ENCODE peak calls at places on chromosomes 12 and 14, in four cellular contexts. E, K, P and V are unnamed samples.

GRCh38 chr12:96520767-96521166 is 31.4 kb downstream of the CFAP54 start:
- DNase-seq in P (no peak), K (no peak), E (peak), V (no peak)

GRCh38 chr14:51328089-51328941 is 88.3 kb downstream of the TMX1 start:
- DNase-seq in K (no peak), E (peak), P (no peak), V (no peak)

GRCh38 chr12:102406033-102406584 is 74.3 kb downstream of the IGF1 start:
- DNase-seq in E (no peak), K (no peak), P (no peak), V (peak)

GRCh38 chr14:93787465-93788306 is 599 bp downstream of the PRIMA1 start:
- DNase-seq in P (no peak), E (no peak), K (no peak), V (no peak)

GRCh38 chr12:130300725-130301124 is 37.0 kb upstream of the PIWIL1 start:
- DNase-seq in K (no peak), E (no peak), P (no peak), V (no peak)

GRCh38 chr12:913919-914718 is 35.4 kb downstream of the RAD52 start:
- DNase-seq in K (no peak), E (peak), P (peak), V (no peak)

GRCh38 chr14:80987235-80988032 is 32.0 kb downstream of the TSHR start:
- DNase-seq in E (peak), K (peak), P (peak), V (peak)

GRCh38 chr12:20696181-20696580 is 1.0 kb downstream of the SLCO1C1 start:
- DNase-seq in E (no peak), K (no peak), P (no peak), V (no peak)

GRCh38 chr12:111413442-111414086 is 7.8 kb downstream of the SH2B3 start:
- DNase-seq in P (no peak), K (no peak), E (peak), V (no peak)

DNA sequence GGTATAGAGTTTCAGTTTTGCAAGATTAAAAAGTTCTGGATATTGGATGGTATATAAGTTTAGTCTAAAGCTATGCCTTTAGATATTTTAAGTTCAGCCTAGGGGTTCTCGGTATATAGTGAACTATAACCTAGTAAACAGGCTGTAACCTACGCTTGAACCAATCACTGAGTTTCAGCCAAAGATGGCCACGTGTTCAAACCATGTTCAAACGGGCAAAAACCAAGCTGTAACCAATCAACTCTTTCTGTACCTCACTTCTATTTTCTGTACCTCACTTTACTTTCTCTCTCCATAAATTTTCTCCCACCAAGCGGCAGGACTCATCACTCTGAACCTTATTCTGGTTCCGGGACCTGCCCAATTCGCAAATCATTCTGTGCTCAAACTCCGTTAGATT is 1.4 kb downstream of the TMBIM4 start:
- DNase-seq in E (no peak), K (no peak), P (no peak), V (no peak)
- H2BK12ac ChIP-seq in E (no peak), K (no peak), P (no peak), V (no peak)

GRCh38 chr12:26112703-26113147 is 12.1 kb downstream of the BHLHE41 start:
- DNase-seq in E (peak), K (no peak), P (peak), V (no peak)

GRCh38 chr12:26113853-26114719 is 10.8 kb downstream of the BHLHE41 start:
- DNase-seq in K (peak), E (peak), P (peak), V (peak)

GRCh38 chr12:26114720-26115406 is 10.0 kb downstream of the BHLHE41 start:
- DNase-seq in K (no peak), P (no peak), E (no peak), V (no peak)

GRCh38 chr12:26113194-26113654 is 11.6 kb downstream of the BHLHE41 start:
- DNase-seq in E (peak), K (no peak), P (no peak), V (no peak)

DNA sequence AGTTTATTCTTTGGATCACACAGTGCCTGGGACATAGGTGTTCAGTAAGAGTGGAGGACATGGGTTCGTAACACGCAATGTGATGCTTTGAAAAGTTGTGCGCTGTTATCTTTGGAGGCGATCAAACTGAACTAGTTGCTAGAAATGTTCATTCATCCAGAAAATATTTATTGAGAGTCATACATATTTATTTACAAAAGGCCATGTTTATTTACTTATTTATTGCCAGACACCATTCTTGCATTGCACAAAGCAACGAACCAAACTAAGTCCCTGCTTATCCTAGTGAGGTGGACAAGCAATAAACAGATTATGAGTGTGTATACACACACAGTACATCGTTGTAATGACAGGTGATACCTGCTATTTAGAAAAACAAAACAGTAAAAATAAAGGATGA is 12.6 kb downstream of the BHLHE41 start:
- DNase-seq in E (no peak), K (no peak), P (no peak), V (no peak)
- H3K4me3 ChIP-seq in E (no peak), K (no peak), P (no peak), V (no peak)

DNA sequence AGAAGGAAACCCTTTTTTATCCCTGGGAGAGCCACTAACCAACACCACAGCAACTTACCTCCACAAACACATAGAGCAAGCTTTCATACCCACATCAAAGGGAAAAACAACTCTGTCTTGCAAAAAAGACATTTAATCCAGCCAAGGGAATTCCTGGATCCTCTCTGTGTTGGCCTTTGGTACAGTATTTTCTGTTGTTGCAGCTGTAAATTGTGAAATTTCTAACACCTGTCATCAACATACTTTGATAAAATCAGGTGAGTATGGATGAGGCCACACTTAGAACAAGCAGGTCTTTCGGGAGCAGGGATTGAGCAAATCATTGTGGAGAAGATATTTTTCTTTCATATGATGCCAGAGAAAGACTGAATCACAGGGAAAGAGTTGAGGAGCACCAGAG is 89.3 kb downstream of the SPTSSA start:
- DNase-seq in K (no peak), E (no peak), P (peak), V (no peak)
- H3K27ac ChIP-seq in K (no peak), E (no peak), P (no peak), V (no peak)

GRCh38 chr12:75953312-75953906 is 78.2 kb downstream of the PHLDA1 start:
- DNase-seq in E (peak), K (no peak), P (peak), V (no peak)
- H2BK12ac ChIP-seq in E (peak), K (peak), P (no peak), V (no peak)

GRCh38 chr12:4862809-4863208 is 46.9 kb upstream of the KCNA1 start:
- DNase-seq in E (no peak), P (no peak), K (no peak), V (no peak)
- H3K4me3 ChIP-seq in E (no peak), P (no peak), K (no peak), V (no peak)

GRCh38 chr12:65196762-65197567 is 27.6 kb downstream of the LEMD3 start:
- DNase-seq in K (no peak), E (no peak), P (no peak), V (no peak)

GRCh38 chr12:65192963-65193516 is 23.7 kb downstream of the LEMD3 start:
- DNase-seq in E (no peak), P (no peak), K (no peak), V (no peak)

GRCh38 chr12:65199604-65200003 is 30.2 kb downstream of the LEMD3 start:
- DNase-seq in P (no peak), E (no peak), K (no peak), V (no peak)

GRCh38 chr12:65194949-65195348 is 25.6 kb downstream of the LEMD3 start:
- DNase-seq in P (no peak), K (no peak), E (no peak), V (no peak)

DNA sequence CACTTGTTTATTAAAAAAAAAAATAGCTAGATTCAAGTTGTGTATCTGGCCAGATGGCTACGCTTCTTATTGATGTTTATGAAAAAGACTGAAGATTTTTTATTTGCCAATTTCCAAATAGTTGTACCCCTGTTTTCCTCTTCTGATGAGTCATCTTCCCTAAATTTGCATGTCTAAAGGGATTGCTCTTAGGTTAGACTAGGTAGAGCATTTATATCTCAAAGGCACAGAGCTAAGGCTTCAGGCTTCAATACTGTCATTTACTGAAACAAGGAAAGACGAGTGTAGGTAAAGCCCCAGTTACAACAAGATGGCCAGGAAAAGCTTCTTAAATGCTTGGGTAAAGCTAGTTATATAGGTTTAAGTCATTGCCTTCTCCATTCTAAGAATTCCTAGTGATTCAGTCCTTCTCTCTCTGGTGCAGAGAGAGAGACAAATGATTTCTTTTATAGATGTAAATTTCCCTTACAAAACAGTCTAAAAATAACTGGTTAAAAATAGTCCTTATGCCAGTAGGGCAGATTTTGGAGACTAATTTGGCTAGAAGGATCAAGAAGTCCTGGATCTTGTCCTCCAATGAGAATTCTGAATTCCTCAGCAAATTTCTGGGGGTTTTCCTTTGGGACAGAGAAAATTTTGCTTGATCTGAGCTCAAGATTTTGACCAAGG is 26.1 kb downstream of the LEMD3 start:
- DNase-seq in E (no peak), K (no peak), P (no peak), V (no peak)
- H3K27ac ChIP-seq in E (no peak), K (no peak), P (no peak), V (no peak)

GRCh38 chr12:105330283-105330937 is at the start of gene C12orf75:
- DNase-seq in K (no peak), P (peak), E (peak), V (peak)
- H2BK12ac ChIP-seq in K (no peak), P (no peak), E (no peak), V (no peak)

GRCh38 chr12:85281947-85282312 is 1.9 kb downstream of the ALX1 start:
- DNase-seq in E (no peak), P (no peak), K (no peak), V (no peak)
- H3K4me3 ChIP-seq in E (no peak), P (no peak), K (no peak), V (no peak)

DNA sequence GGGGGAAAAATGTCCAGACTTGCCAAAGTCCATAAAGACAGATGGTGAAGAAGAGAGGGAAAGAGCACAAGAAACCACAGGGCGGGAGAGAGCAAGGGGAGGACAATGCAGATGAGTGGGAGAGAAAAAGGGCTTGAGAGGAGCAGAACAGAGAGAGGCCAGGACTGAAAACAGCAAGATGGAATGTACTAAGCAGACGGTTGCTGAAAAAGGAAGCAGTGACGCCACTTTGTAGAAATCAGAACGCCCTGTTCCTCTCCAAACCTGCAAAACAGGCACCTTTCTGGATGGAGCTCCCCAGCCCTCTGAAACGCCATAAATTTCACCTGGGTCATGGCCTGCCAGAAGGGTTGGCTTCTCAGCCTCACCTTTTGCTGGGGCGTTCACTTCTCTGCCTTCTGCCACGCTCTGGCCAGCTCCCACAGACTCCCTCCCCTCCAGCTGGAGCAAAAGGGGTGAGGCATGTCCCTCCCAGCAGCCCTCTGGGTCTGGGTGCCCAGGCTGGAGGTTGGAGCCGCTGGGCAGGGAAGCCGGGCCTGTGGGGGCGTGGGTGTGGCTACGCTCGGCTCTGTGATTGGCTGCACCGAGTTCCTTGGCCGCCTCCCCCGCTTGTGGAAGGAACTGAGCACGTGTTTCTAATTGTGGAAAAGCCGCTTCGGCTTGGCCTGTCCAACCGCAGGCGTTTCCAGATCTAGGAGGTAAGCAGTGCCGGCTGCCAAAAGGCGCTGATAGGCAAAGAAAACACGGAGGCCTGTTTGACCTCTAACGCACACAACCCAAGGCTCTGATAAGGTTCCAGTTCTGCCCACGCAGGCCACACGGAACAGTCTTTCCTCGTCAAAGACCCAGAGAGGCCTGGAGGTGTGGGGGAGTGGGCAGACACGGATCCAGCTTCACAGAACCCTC is 29.3 kb downstream of the SLC7A8 start:
- DNase-seq in P (no peak), E (no peak), K (no peak), V (no peak)
- H3K27ac ChIP-seq in P (peak), E (no peak), K (no peak), V (peak)

GRCh38 chr14:31045501-31046080 is 19.4 kb upstream of the STRN3 start:
- DNase-seq in K (no peak), E (no peak), P (no peak), V (no peak)
- H2BK12ac ChIP-seq in K (no peak), E (no peak), P (no peak), V (no peak)